ENCODE peak calls at places on chromosomes 6 and 20, in eight cellular contexts. One of them, this sample, is unnamed. For H3K9me3, the result is how much of the 10 kb centered on the place peaks cover.

GRCh38 chr20:45993197-45993951 is 15.3 kb upstream of the MMP9 start:
- DNase-seq in prostate gland: no peak
- DNase-seq in aorta: no peak
- DNase-seq in fibroblast of lung: no peak
- DNase-seq in A549: peak
- DNase-seq in neuronal stem cell: no peak
- DNase-seq in IMR-90: peak
- DNase-seq in breast epithelium: peak
- DNase-seq in this sample: peak

GRCh38 chr6:30747300-30747687 is 2.9 kb upstream of the IER3 start:
- DNase-seq in prostate gland: no peak
- DNase-seq in aorta: no peak
- DNase-seq in fibroblast of lung: no peak
- DNase-seq in A549: no peak
- DNase-seq in neuronal stem cell: no peak
- DNase-seq in IMR-90: peak
- DNase-seq in breast epithelium: no peak
- DNase-seq in this sample: no peak

GRCh38 chr20:49964964-49965780 is 17.6 kb upstream of the SNAI1 start:
- DNase-seq in prostate gland: no peak
- DNase-seq in aorta: peak
- DNase-seq in fibroblast of lung: no peak
- DNase-seq in A549: peak
- DNase-seq in neuronal stem cell: no peak
- DNase-seq in IMR-90: no peak
- DNase-seq in breast epithelium: no peak
- DNase-seq in this sample: peak

GRCh38 chr20:9628166-9628565 is 113.8 kb downstream of the LAMP5 start:
- DNase-seq in prostate gland: no peak
- DNase-seq in aorta: no peak
- DNase-seq in fibroblast of lung: peak
- DNase-seq in A549: no peak
- DNase-seq in neuronal stem cell: no peak
- DNase-seq in IMR-90: no peak
- DNase-seq in breast epithelium: no peak
- DNase-seq in this sample: no peak

GRCh38 chr6:62445521-62445920 is 159.5 kb upstream of the KHDRBS2 start:
- DNase-seq in prostate gland: no peak
- DNase-seq in aorta: peak
- DNase-seq in fibroblast of lung: no peak
- DNase-seq in A549: no peak
- DNase-seq in neuronal stem cell: no peak
- DNase-seq in IMR-90: no peak
- DNase-seq in breast epithelium: no peak
- DNase-seq in this sample: no peak

GRCh38 chr6:17020889-17021538 is 80.8 kb upstream of the STMND1 start:
- DNase-seq in prostate gland: no peak
- DNase-seq in aorta: no peak
- DNase-seq in fibroblast of lung: no peak
- DNase-seq in A549: no peak
- DNase-seq in neuronal stem cell: no peak
- DNase-seq in IMR-90: no peak
- DNase-seq in breast epithelium: peak
- DNase-seq in this sample: no peak

GRCh38 chr6:140669321-140669720 is 1294.9 kb upstream of the CITED2 start:
- DNase-seq in prostate gland: no peak
- DNase-seq in aorta: no peak
- DNase-seq in fibroblast of lung: peak
- DNase-seq in A549: no peak
- DNase-seq in neuronal stem cell: no peak
- DNase-seq in IMR-90: peak
- DNase-seq in breast epithelium: no peak
- DNase-seq in this sample: no peak

GRCh38 chr6:143545976-143546547 is 34.5 kb upstream of the FUCA2 start:
- DNase-seq in prostate gland: no peak
- DNase-seq in aorta: no peak
- DNase-seq in fibroblast of lung: peak
- DNase-seq in A549: no peak
- DNase-seq in neuronal stem cell: no peak
- DNase-seq in IMR-90: peak
- DNase-seq in breast epithelium: no peak
- DNase-seq in this sample: no peak

GRCh38 chr6:152085533-152085932 is 278.1 kb downstream of the ESR1 start:
- DNase-seq in prostate gland: no peak
- DNase-seq in aorta: no peak
- DNase-seq in fibroblast of lung: no peak
- DNase-seq in A549: peak
- DNase-seq in neuronal stem cell: no peak
- DNase-seq in IMR-90: peak
- DNase-seq in breast epithelium: no peak
- DNase-seq in this sample: no peak

GRCh38 chr20:20210327-20210726 is 157.6 kb upstream of the INSM1 start:
- DNase-seq in prostate gland: no peak
- DNase-seq in aorta: no peak
- DNase-seq in fibroblast of lung: no peak
- DNase-seq in A549: no peak
- DNase-seq in neuronal stem cell: no peak
- DNase-seq in IMR-90: no peak
- DNase-seq in breast epithelium: no peak
- DNase-seq in this sample: no peak

GRCh38 chr6:146892613-146893401 is 294.0 kb downstream of the ADGB start:
- DNase-seq in prostate gland: no peak
- DNase-seq in aorta: no peak
- DNase-seq in fibroblast of lung: peak
- DNase-seq in A549: no peak
- DNase-seq in neuronal stem cell: no peak
- DNase-seq in IMR-90: peak
- DNase-seq in breast epithelium: no peak
- DNase-seq in this sample: no peak

GRCh38 chr6:25945175-25945574 is 14.7 kb upstream of the SLC17A2 start:
- DNase-seq in prostate gland: no peak
- DNase-seq in aorta: no peak
- DNase-seq in fibroblast of lung: no peak
- DNase-seq in A549: no peak
- DNase-seq in neuronal stem cell: no peak
- DNase-seq in IMR-90: no peak
- DNase-seq in breast epithelium: no peak
- DNase-seq in this sample: no peak

GRCh38 chr6:30127238-30128093 is 8.5 kb upstream of the TRIM40 start:
- DNase-seq in prostate gland: no peak
- DNase-seq in aorta: no peak
- DNase-seq in fibroblast of lung: no peak
- DNase-seq in A549: no peak
- DNase-seq in neuronal stem cell: no peak
- DNase-seq in IMR-90: no peak
- DNase-seq in breast epithelium: no peak
- DNase-seq in this sample: no peak

GRCh38 chr6:157186785-157187181 is 136.5 kb downstream of the TMEM242 start:
- DNase-seq in prostate gland: no peak
- DNase-seq in aorta: no peak
- DNase-seq in fibroblast of lung: no peak
- DNase-seq in A549: no peak
- DNase-seq in neuronal stem cell: no peak
- DNase-seq in IMR-90: no peak
- DNase-seq in breast epithelium: no peak
- DNase-seq in this sample: no peak

GRCh38 chr6:12958052-12958706 is 241.6 kb downstream of the PHACTR1 start:
- DNase-seq in prostate gland: no peak
- DNase-seq in aorta: no peak
- DNase-seq in fibroblast of lung: no peak
- DNase-seq in A549: no peak
- DNase-seq in neuronal stem cell: no peak
- DNase-seq in IMR-90: no peak
- DNase-seq in breast epithelium: no peak
- DNase-seq in this sample: peak
- H3K27ac ChIP-seq in prostate gland: peak
- H3K27ac ChIP-seq in aorta: peak
- H3K27ac ChIP-seq in fibroblast of lung: no peak
- H3K27ac ChIP-seq in A549: no peak
- H3K27ac ChIP-seq in neuronal stem cell: no peak
- H3K27ac ChIP-seq in IMR-90: no peak
- H3K27ac ChIP-seq in breast epithelium: no peak
- H3K27ac ChIP-seq in this sample: no peak

GRCh38 chr6:168276576-168277273 is 42.9 kb downstream of the DACT2 start:
- DNase-seq in prostate gland: no peak
- DNase-seq in aorta: no peak
- DNase-seq in fibroblast of lung: no peak
- DNase-seq in A549: no peak
- DNase-seq in neuronal stem cell: no peak
- DNase-seq in IMR-90: no peak
- DNase-seq in breast epithelium: no peak
- DNase-seq in this sample: no peak
- H3K9me3 ChIP-seq in prostate gland: under half
- H3K9me3 ChIP-seq in aorta: under half
- H3K9me3 ChIP-seq in fibroblast of lung: under half
- H3K9me3 ChIP-seq in A549: under half
- H3K9me3 ChIP-seq in neuronal stem cell: under half
- H3K9me3 ChIP-seq in IMR-90: half or more
- H3K9me3 ChIP-seq in breast epithelium: under half
- H3K9me3 ChIP-seq in this sample: under half

GRCh38 chr6:18362058-18362561 is 25.0 kb upstream of the RNF144B start:
- DNase-seq in prostate gland: no peak
- DNase-seq in aorta: no peak
- DNase-seq in fibroblast of lung: peak
- DNase-seq in A549: no peak
- DNase-seq in neuronal stem cell: no peak
- DNase-seq in IMR-90: peak
- DNase-seq in breast epithelium: no peak
- DNase-seq in this sample: peak
- H3K27ac ChIP-seq in prostate gland: no peak
- H3K27ac ChIP-seq in aorta: peak
- H3K27ac ChIP-seq in fibroblast of lung: no peak
- H3K27ac ChIP-seq in A549: no peak
- H3K27ac ChIP-seq in neuronal stem cell: no peak
- H3K27ac ChIP-seq in IMR-90: peak
- H3K27ac ChIP-seq in breast epithelium: peak
- H3K27ac ChIP-seq in this sample: no peak

GRCh38 chr20:12293900-12294299 is 376.2 kb downstream of the BTBD3 start:
- DNase-seq in prostate gland: no peak
- DNase-seq in aorta: no peak
- DNase-seq in fibroblast of lung: no peak
- DNase-seq in A549: no peak
- DNase-seq in neuronal stem cell: no peak
- DNase-seq in IMR-90: no peak
- DNase-seq in breast epithelium: no peak
- DNase-seq in this sample: no peak
- H3K9me3 ChIP-seq in prostate gland: under half
- H3K9me3 ChIP-seq in aorta: under half
- H3K9me3 ChIP-seq in fibroblast of lung: under half
- H3K9me3 ChIP-seq in A549: under half
- H3K9me3 ChIP-seq in neuronal stem cell: under half
- H3K9me3 ChIP-seq in IMR-90: under half
- H3K9me3 ChIP-seq in breast epithelium: under half
- H3K9me3 ChIP-seq in this sample: under half

GRCh38 chr20:44396790-44397189 is 41.3 kb downstream of the HNF4A start:
- DNase-seq in prostate gland: no peak
- DNase-seq in aorta: no peak
- DNase-seq in fibroblast of lung: no peak
- DNase-seq in A549: no peak
- DNase-seq in neuronal stem cell: no peak
- DNase-seq in IMR-90: no peak
- DNase-seq in breast epithelium: no peak
- DNase-seq in this sample: no peak
- H3K27ac ChIP-seq in prostate gland: no peak
- H3K27ac ChIP-seq in aorta: no peak
- H3K27ac ChIP-seq in fibroblast of lung: no peak
- H3K27ac ChIP-seq in A549: peak
- H3K27ac ChIP-seq in neuronal stem cell: no peak
- H3K27ac ChIP-seq in IMR-90: no peak
- H3K27ac ChIP-seq in breast epithelium: no peak
- H3K27ac ChIP-seq in this sample: no peak

GRCh38 chr6:9647043-9647520 is 767.8 kb downstream of the TFAP2A start:
- DNase-seq in prostate gland: no peak
- DNase-seq in aorta: no peak
- DNase-seq in fibroblast of lung: no peak
- DNase-seq in A549: no peak
- DNase-seq in neuronal stem cell: no peak
- DNase-seq in IMR-90: peak
- DNase-seq in breast epithelium: no peak
- DNase-seq in this sample: peak
- H3K9me3 ChIP-seq in prostate gland: under half
- H3K9me3 ChIP-seq in aorta: under half
- H3K9me3 ChIP-seq in fibroblast of lung: under half
- H3K9me3 ChIP-seq in A549: under half
- H3K9me3 ChIP-seq in neuronal stem cell: under half
- H3K9me3 ChIP-seq in IMR-90: under half
- H3K9me3 ChIP-seq in breast epithelium: under half
- H3K9me3 ChIP-seq in this sample: under half

GRCh38 chr20:51119914-51120313 is 97.0 kb upstream of the KCNG1 start:
- DNase-seq in prostate gland: no peak
- DNase-seq in aorta: no peak
- DNase-seq in fibroblast of lung: no peak
- DNase-seq in A549: no peak
- DNase-seq in neuronal stem cell: no peak
- DNase-seq in IMR-90: no peak
- DNase-seq in breast epithelium: no peak
- DNase-seq in this sample: no peak
- H3K27ac ChIP-seq in prostate gland: no peak
- H3K27ac ChIP-seq in aorta: no peak
- H3K27ac ChIP-seq in fibroblast of lung: no peak
- H3K27ac ChIP-seq in A549: peak
- H3K27ac ChIP-seq in neuronal stem cell: no peak
- H3K27ac ChIP-seq in IMR-90: no peak
- H3K27ac ChIP-seq in breast epithelium: no peak
- H3K27ac ChIP-seq in this sample: no peak

GRCh38 chr6:23350752-23351453 is 775.1 kb upstream of the NRSN1 start:
- DNase-seq in prostate gland: no peak
- DNase-seq in aorta: no peak
- DNase-seq in fibroblast of lung: no peak
- DNase-seq in A549: no peak
- DNase-seq in neuronal stem cell: no peak
- DNase-seq in IMR-90: no peak
- DNase-seq in breast epithelium: no peak
- DNase-seq in this sample: no peak
- H3K9me3 ChIP-seq in prostate gland: under half
- H3K9me3 ChIP-seq in aorta: under half
- H3K9me3 ChIP-seq in fibroblast of lung: under half
- H3K9me3 ChIP-seq in A549: under half
- H3K9me3 ChIP-seq in neuronal stem cell: under half
- H3K9me3 ChIP-seq in IMR-90: under half
- H3K9me3 ChIP-seq in breast epithelium: under half
- H3K9me3 ChIP-seq in this sample: under half

This sample was measured in SJCRH30.